ENCODE peak calls at places on chromosomes 3 and 15, in five cellular contexts. T is hepatocyte; V is memory B cell; J is stimulated activated CD4-positive, alpha-beta T cell treated with anti-CD3 and anti-CD28 coated beads, Interleukin-12 subunit alpha, Interleukin-12 subunit beta, amount 100 ng/mL, for 4 hours; E is GM23248. G is an unnamed sample.

GRCh38 chr3:142595581-142595950 is 627 bp upstream of the PLS1 start:
- DNase-seq in T (peak), V (no peak), J (no peak), E (peak), G (peak)

GRCh38 chr3:46668591-46668990 is 24.9 kb downstream of the ALS2CL start:
- DNase-seq in T (no peak), V (no peak), J (no peak), E (no peak), G (no peak)

GRCh38 chr15:92930776-92931175 is 30.7 kb downstream of the CHD2 start:
- DNase-seq in T (no peak), V (no peak), J (no peak), E (peak), G (peak)

GRCh38 chr3:13452490-13453335 is 27.4 kb upstream of the HDAC11 start:
- DNase-seq in T (peak), V (peak), J (peak), E (peak), G (peak)

GRCh38 chr3:187263270-187263669 is 28.3 kb downstream of the MASP1 start:
- DNase-seq in T (peak), V (no peak), J (no peak), E (peak), G (peak)

GRCh38 chr3:46208167-46208704 is at the start of gene CCR1:
- DNase-seq in T (peak), V (peak), J (no peak), E (peak), G (peak)

GRCh38 chr3:147419062-147419701 is 10.0 kb downstream of the ZIC1 start:
- DNase-seq in T (peak), V (no peak), J (no peak), E (peak), G (peak)

GRCh38 chr3:1092771-1093170 is at the start of gene CNTN6:
- DNase-seq in T (peak), V (no peak), J (no peak), E (no peak), G (peak)

GRCh38 chr15:58247803-58248503 is 109.8 kb downstream of the AQP9 start:
- DNase-seq in T (no peak), V (no peak), J (no peak), E (no peak), G (no peak)

GRCh38 chr15:40097968-40098476 is 10.7 kb downstream of the BMF start:
- DNase-seq in T (no peak), V (no peak), J (no peak), E (peak), G (peak)

GRCh38 chr3:47780727-47781325 is 867 bp downstream of the SMARCC1 start:
- DNase-seq in T (no peak), V (no peak), J (no peak), E (peak), G (peak)

GRCh38 chr3:168165390-168166269 is 69.9 kb upstream of the GOLIM4 start:
- DNase-seq in T (peak), V (peak), J (no peak), E (peak), G (peak)

GRCh38 chr15:70892002-70892911 is at the start of the genes LRRC49 and THAP10:
- DNase-seq in T (peak), V (peak), J (peak), E (peak), G (peak)

GRCh38 chr3:79822076-79822475 is 54.3 kb upstream of the ROBO1 start:
- DNase-seq in T (no peak), V (no peak), J (no peak), E (no peak), G (no peak)

GRCh38 chr3:175163686-175164085 is 304.6 kb downstream of the NAALADL2 start:
- DNase-seq in T (no peak), V (no peak), J (no peak), E (no peak), G (no peak)

GRCh38 chr3:113783980-113784379 is 37.1 kb downstream of the ATP6V1A start:
- DNase-seq in T (no peak), V (no peak), J (no peak), E (peak), G (peak)

GRCh38 chr3:48503406-48504050 is 446 bp downstream of the SHISA5 start:
- DNase-seq in T (peak), V (no peak), J (no peak), E (peak), G (peak)

GRCh38 chr3:98563661-98564281 is 29.6 kb downstream of the CPOX start:
- DNase-seq in T (no peak), V (no peak), J (no peak), E (peak), G (peak)

GRCh38 chr3:139427283-139428060 is 38.0 kb upstream of the COPB2 start:
- DNase-seq in T (peak), V (peak), J (no peak), E (peak), G (peak)

GRCh38 chr3:48919215-48920138 is 835 bp downstream of the ARIH2 start:
- DNase-seq in T (peak), V (peak), J (peak), E (peak), G (peak)

GRCh38 chr3:10173095-10173925 is 8.6 kb downstream of the IRAK2 start:
- DNase-seq in T (no peak), V (no peak), J (no peak), E (peak), G (no peak)

GRCh38 chr3:158680861-158681260 is 8.4 kb upstream of the LXN start:
- DNase-seq in T (no peak), V (no peak), J (no peak), E (no peak), G (no peak)

GRCh38 chr15:32867313-32867626 is 149.5 kb downstream of the GREM1 start:
- DNase-seq in T (no peak), V (no peak), J (no peak), E (peak), G (peak)

GRCh38 chr3:38641461-38642110 is 7.9 kb downstream of the SCN5A start:
- DNase-seq in T (no peak), V (no peak), J (no peak), E (no peak), G (no peak)

GRCh38 chr3:170692720-170693119 is 106.8 kb upstream of the SLC7A14 start:
- DNase-seq in T (no peak), V (no peak), J (no peak), E (peak), G (peak)

GRCh38 chr3:12557472-12558105 is 702 bp downstream of the MKRN2 start:
- DNase-seq in T (no peak), V (no peak), J (no peak), E (peak), G (peak)

GRCh38 chr15:61715082-61715481 is 345.2 kb downstream of the VPS13C start:
- DNase-seq in T (peak), V (no peak), J (no peak), E (peak), G (peak)

GRCh38 chr3:52193059-52193458 is 4.9 kb upstream of the ALAS1 start:
- DNase-seq in T (no peak), V (no peak), J (no peak), E (peak), G (peak)

GRCh38 chr3:190577225-190577624 is 63.3 kb downstream of the IL1RAP start:
- DNase-seq in T (no peak), V (no peak), J (no peak), E (no peak), G (no peak)

GRCh38 chr3:150429767-150430166 is 21.7 kb downstream of the TSC22D2 start:
- DNase-seq in T (no peak), V (no peak), J (no peak), E (no peak), G (no peak)

GRCh38 chr3:138132239-138132638 is at the start of gene A4GNT:
- DNase-seq in T (no peak), V (no peak), J (no peak), E (no peak), G (no peak)

GRCh38 chr3:183638092-183638644 is 2.7 kb downstream of the KLHL24 start:
- DNase-seq in T (no peak), V (no peak), J (no peak), E (no peak), G (no peak)

G was measured in fibroblast of lung.